ENCODE peak calls at places on chromosomes 4 and X, in eight cellular contexts. One of them, this sample, is unnamed.

GRCh38 chr4:25128671-25129070 is 31.6 kb downstream of the SEPSECS start:
- DNase-seq in HEK293T: no peak
- DNase-seq in NCI-H1105 treated with DMSO at 0.1 percent for 48 hours: no peak
- DNase-seq in RPMI8226: no peak
- DNase-seq in CD8-positive, alpha-beta T cell: no peak
- DNase-seq in effector memory CD8-positive, alpha-beta T cell: no peak
- DNase-seq in GM04503: no peak
- DNase-seq in cerebellar cortex: no peak
- DNase-seq in this sample: no peak

GRCh38 chr4:132056466-132056865 is 1092.6 kb upstream of the PCDH10 start:
- DNase-seq in HEK293T: no peak
- DNase-seq in NCI-H1105 treated with DMSO at 0.1 percent for 48 hours: no peak
- DNase-seq in RPMI8226: no peak
- DNase-seq in CD8-positive, alpha-beta T cell: no peak
- DNase-seq in effector memory CD8-positive, alpha-beta T cell: no peak
- DNase-seq in GM04503: no peak
- DNase-seq in cerebellar cortex: no peak
- DNase-seq in this sample: no peak

GRCh38 chrX:16671005-16671404 is 21.0 kb downstream of the S100G start:
- DNase-seq in HEK293T: peak
- DNase-seq in NCI-H1105 treated with DMSO at 0.1 percent for 48 hours: peak
- DNase-seq in RPMI8226: peak
- DNase-seq in CD8-positive, alpha-beta T cell: no peak
- DNase-seq in effector memory CD8-positive, alpha-beta T cell: no peak
- DNase-seq in GM04503: no peak
- DNase-seq in cerebellar cortex: peak
- DNase-seq in this sample: no peak

GRCh38 chr4:89737888-89738287 is 99.1 kb downstream of the SNCA start:
- DNase-seq in HEK293T: no peak
- DNase-seq in NCI-H1105 treated with DMSO at 0.1 percent for 48 hours: peak
- DNase-seq in RPMI8226: no peak
- DNase-seq in CD8-positive, alpha-beta T cell: no peak
- DNase-seq in effector memory CD8-positive, alpha-beta T cell: no peak
- DNase-seq in GM04503: peak
- DNase-seq in cerebellar cortex: no peak
- DNase-seq in this sample: no peak

GRCh38 chrX:140034916-140035315 is 69.6 kb upstream of the CXorf66 start:
- DNase-seq in HEK293T: no peak
- DNase-seq in NCI-H1105 treated with DMSO at 0.1 percent for 48 hours: peak
- DNase-seq in RPMI8226: peak
- DNase-seq in CD8-positive, alpha-beta T cell: no peak
- DNase-seq in effector memory CD8-positive, alpha-beta T cell: no peak
- DNase-seq in GM04503: no peak
- DNase-seq in cerebellar cortex: no peak
- DNase-seq in this sample: no peak

GRCh38 chr4:97670703-97671269 is 472.5 kb downstream of the STPG2 start:
- DNase-seq in HEK293T: no peak
- DNase-seq in NCI-H1105 treated with DMSO at 0.1 percent for 48 hours: no peak
- DNase-seq in RPMI8226: no peak
- DNase-seq in CD8-positive, alpha-beta T cell: no peak
- DNase-seq in effector memory CD8-positive, alpha-beta T cell: no peak
- DNase-seq in GM04503: no peak
- DNase-seq in cerebellar cortex: no peak
- DNase-seq in this sample: no peak

GRCh38 chr4:116726523-116726922 is 358.9 kb downstream of the TRAM1L1 start:
- DNase-seq in HEK293T: no peak
- DNase-seq in NCI-H1105 treated with DMSO at 0.1 percent for 48 hours: no peak
- DNase-seq in RPMI8226: no peak
- DNase-seq in CD8-positive, alpha-beta T cell: no peak
- DNase-seq in effector memory CD8-positive, alpha-beta T cell: no peak
- DNase-seq in GM04503: no peak
- DNase-seq in cerebellar cortex: no peak
- DNase-seq in this sample: no peak

GRCh38 chrX:11059923-11060322 is 51.2 kb upstream of the HCCS start:
- DNase-seq in HEK293T: no peak
- DNase-seq in NCI-H1105 treated with DMSO at 0.1 percent for 48 hours: no peak
- DNase-seq in RPMI8226: no peak
- DNase-seq in CD8-positive, alpha-beta T cell: no peak
- DNase-seq in effector memory CD8-positive, alpha-beta T cell: no peak
- DNase-seq in GM04503: no peak
- DNase-seq in cerebellar cortex: no peak
- DNase-seq in this sample: no peak

GRCh38 chr4:87011340-87012034 is 76.7 kb downstream of the AFF1 start:
- DNase-seq in HEK293T: no peak
- DNase-seq in NCI-H1105 treated with DMSO at 0.1 percent for 48 hours: no peak
- DNase-seq in RPMI8226: no peak
- DNase-seq in CD8-positive, alpha-beta T cell: no peak
- DNase-seq in effector memory CD8-positive, alpha-beta T cell: no peak
- DNase-seq in GM04503: peak
- DNase-seq in cerebellar cortex: no peak
- DNase-seq in this sample: no peak

GRCh38 chr4:101621120-101621519 is 169.4 kb upstream of the BANK1 start:
- DNase-seq in HEK293T: no peak
- DNase-seq in NCI-H1105 treated with DMSO at 0.1 percent for 48 hours: no peak
- DNase-seq in RPMI8226: no peak
- DNase-seq in CD8-positive, alpha-beta T cell: no peak
- DNase-seq in effector memory CD8-positive, alpha-beta T cell: no peak
- DNase-seq in GM04503: peak
- DNase-seq in cerebellar cortex: peak
- DNase-seq in this sample: no peak

GRCh38 chr4:116866116-116866515 is 219.3 kb downstream of the TRAM1L1 start:
- DNase-seq in HEK293T: no peak
- DNase-seq in NCI-H1105 treated with DMSO at 0.1 percent for 48 hours: no peak
- DNase-seq in RPMI8226: no peak
- DNase-seq in CD8-positive, alpha-beta T cell: no peak
- DNase-seq in effector memory CD8-positive, alpha-beta T cell: no peak
- DNase-seq in GM04503: no peak
- DNase-seq in cerebellar cortex: no peak
- DNase-seq in this sample: no peak

This sample was measured in activated CD4-positive, CD25-positive, alpha-beta regulatory T cell treated with anti-CD3 and anti-CD28 coated beads, Interleukin-2, amount 50 U/mL, for 16 hours.